ENCODE peak calls at places on chromosomes 1 and 21, in five cellular contexts. Z, X, Q, L and S are unnamed samples.

GRCh38 chr1:97820470-97821188 is 100.2 kb downstream of the DPYD start:
- DNase-seq in Z (peak), X (peak), Q (no peak), L (peak), S (peak)

GRCh38 chr1:67832737-67833594 is at the start of gene GNG12:
- DNase-seq in Z (peak), X (peak), Q (peak), L (no peak), S (peak)

GRCh38 chr1:223700388-223700918 is 11.9 kb upstream of the CAPN2 start:
- DNase-seq in Z (no peak), X (peak), Q (no peak), L (no peak), S (no peak)

GRCh38 chr1:156106624-156107488 is 7.7 kb upstream of the LMNA start:
- DNase-seq in Z (no peak), X (peak), Q (peak), L (no peak), S (no peak)

GRCh38 chr21:39313042-39313456 is 383 bp downstream of the BRWD1 start:
- DNase-seq in Z (no peak), X (no peak), Q (peak), L (no peak), S (peak)

GRCh38 chr1:189616893-189617292 is 860.8 kb downstream of the BRINP3 start:
- DNase-seq in Z (peak), X (peak), Q (no peak), L (no peak), S (peak)

GRCh38 chr1:4511374-4511773 is 143.0 kb upstream of the AJAP1 start:
- DNase-seq in Z (no peak), X (no peak), Q (no peak), L (no peak), S (no peak)

GRCh38 chr1:23585321-23586022 is 26.2 kb upstream of the ID3 start:
- DNase-seq in Z (peak), X (peak), Q (no peak), L (peak), S (peak)

GRCh38 chr1:82567308-82567707 is 766.6 kb downstream of the ADGRL2 start:
- DNase-seq in Z (peak), X (no peak), Q (no peak), L (no peak), S (no peak)

GRCh38 chr1:100861379-100861778 is 33.3 kb downstream of the EXTL2 start:
- DNase-seq in Z (no peak), X (peak), Q (no peak), L (no peak), S (no peak)

GRCh38 chr1:55860816-55861519 is 645.8 kb upstream of the USP24 start:
- DNase-seq in Z (no peak), X (peak), Q (no peak), L (no peak), S (no peak)

GRCh38 chr1:218347316-218347712 is 2.2 kb downstream of the TGFB2 start:
- DNase-seq in Z (peak), X (peak), Q (no peak), L (no peak), S (no peak)

GRCh38 chr1:29860681-29861080 is 624.4 kb downstream of the PTPRU start:
- DNase-seq in Z (no peak), X (no peak), Q (no peak), L (no peak), S (no peak)

GRCh38 chr1:116261227-116261626 is 111.8 kb upstream of the ATP1A1 start:
- DNase-seq in Z (no peak), X (no peak), Q (no peak), L (no peak), S (no peak)

GRCh38 chr1:208421511-208421910 is 177.3 kb upstream of the PLXNA2 start:
- DNase-seq in Z (no peak), X (no peak), Q (no peak), L (no peak), S (no peak)

GRCh38 chr1:85957760-85958159 is 198.8 kb downstream of the COL24A1 start:
- DNase-seq in Z (no peak), X (no peak), Q (no peak), L (no peak), S (no peak)

GRCh38 chr1:50418600-50419109 is 4.6 kb downstream of the DMRTA2 start:
- DNase-seq in Z (no peak), X (no peak), Q (no peak), L (no peak), S (no peak)

GRCh38 chr1:101235696-101236545 is 898 bp upstream of the S1PR1 start:
- DNase-seq in Z (peak), X (peak), Q (peak), L (no peak), S (no peak)

GRCh38 chr1:77938656-77939055 is 40.2 kb downstream of the FUBP1 start:
- DNase-seq in Z (no peak), X (no peak), Q (no peak), L (no peak), S (no peak)

GRCh38 chr1:56453016-56453721 is 126.2 kb downstream of the PLPP3 start:
- DNase-seq in Z (no peak), X (no peak), Q (no peak), L (no peak), S (no peak)

GRCh38 chr1:113684153-113684541 is 75.1 kb downstream of the PHTF1 start:
- DNase-seq in Z (no peak), X (peak), Q (peak), L (peak), S (no peak)

GRCh38 chr21:42233067-42233981 is 14.4 kb downstream of the ABCG1 start:
- DNase-seq in Z (no peak), X (peak), Q (peak), L (no peak), S (peak)

GRCh38 chr1:26584022-26584485 is 54.5 kb downstream of the RPS6KA1 start:
- DNase-seq in Z (no peak), X (no peak), Q (no peak), L (no peak), S (no peak)

GRCh38 chr1:41530411-41530810 is 45.9 kb upstream of the EDN2 start:
- DNase-seq in Z (no peak), X (no peak), Q (no peak), L (no peak), S (no peak)

GRCh38 chr21:40270134-40270533 is 402.9 kb downstream of the PCP4 start:
- DNase-seq in Z (no peak), X (no peak), Q (no peak), L (no peak), S (no peak)

GRCh38 chr1:55503663-55504305 is 288.6 kb upstream of the USP24 start:
- DNase-seq in Z (peak), X (peak), Q (no peak), L (peak), S (no peak)

GRCh38 chr1:7450772-7451171 is 320.3 kb upstream of the VAMP3 start:
- DNase-seq in Z (no peak), X (no peak), Q (no peak), L (no peak), S (no peak)

GRCh38 chr1:60679976-60680375 is 402.4 kb upstream of the NFIA start:
- DNase-seq in Z (no peak), X (no peak), Q (no peak), L (no peak), S (no peak)

GRCh38 chr21:45283019-45283610 is 4.6 kb downstream of the POFUT2 start:
- DNase-seq in Z (no peak), X (no peak), Q (no peak), L (no peak), S (no peak)

GRCh38 chr1:225460021-225460736 is 32.3 kb upstream of the LBR start:
- DNase-seq in Z (no peak), X (no peak), Q (no peak), L (no peak), S (no peak)

GRCh38 chr1:86776108-86776507 is 71.7 kb downstream of the SH3GLB1 start:
- DNase-seq in Z (no peak), X (no peak), Q (no peak), L (no peak), S (no peak)

GRCh38 chr1:177737456-177737855 is 232.4 kb downstream of the SEC16B start:
- DNase-seq in Z (peak), X (no peak), Q (no peak), L (no peak), S (no peak)

GRCh38 chr1:228096416-228097332 is 6.5 kb downstream of the C1orf35 start:
- DNase-seq in Z (no peak), X (no peak), Q (no peak), L (no peak), S (no peak)

GRCh38 chr1:183892351-183892793 is 87.5 kb downstream of the RGL1 start:
- DNase-seq in Z (no peak), X (peak), Q (no peak), L (no peak), S (no peak)

GRCh38 chr1:174243451-174244000 is 84.2 kb downstream of the RABGAP1L start:
- DNase-seq in Z (peak), X (peak), Q (no peak), L (no peak), S (no peak)

GRCh38 chr1:21937034-21937371 is at the start of gene HSPG2:
- DNase-seq in Z (no peak), X (no peak), Q (no peak), L (no peak), S (no peak)

GRCh38 chr1:1665815-1666251 is 7.0 kb upstream of the CDK11B start:
- DNase-seq in Z (no peak), X (no peak), Q (no peak), L (no peak), S (no peak)

DNA sequence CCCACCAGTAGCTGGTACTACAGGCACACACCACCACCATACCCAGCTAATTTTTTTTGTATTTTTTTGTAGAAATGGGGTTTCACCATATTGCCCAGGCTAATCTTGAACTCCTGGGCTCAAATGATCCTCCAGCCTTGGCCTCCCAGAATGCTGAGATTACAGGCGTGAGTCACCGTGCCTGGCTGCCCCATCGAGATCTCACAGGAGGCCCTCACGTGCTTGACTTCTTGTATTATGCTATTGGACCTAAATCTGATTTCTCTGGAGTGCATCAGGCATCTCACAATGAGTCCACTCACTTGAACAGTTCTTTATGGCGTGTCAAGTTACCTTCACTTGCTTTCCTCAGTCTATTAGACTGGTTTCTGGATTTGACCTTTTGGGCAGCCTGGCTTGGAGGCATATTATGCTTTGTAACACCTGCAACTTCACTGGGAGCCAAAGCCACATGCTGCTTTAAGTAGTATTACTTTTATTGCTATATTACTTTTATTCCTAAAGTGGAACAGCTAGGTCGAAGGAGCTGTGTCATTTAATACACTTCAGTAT is 9.4 kb upstream of the RSRP1 start:
- DNase-seq in Z (no peak), X (no peak), Q (no peak), L (no peak), S (no peak)
- H3K4me3 ChIP-seq in Z (no peak), X (no peak), Q (no peak), L (no peak), S (no peak)

GRCh38 chr1:93716974-93717373 is 35.3 kb upstream of the BCAR3 start:
- DNase-seq in Z (no peak), X (peak), Q (no peak), L (no peak), S (peak)
- H3K27ac ChIP-seq in Z (no peak), X (no peak), Q (no peak), L (no peak), S (no peak)

DNA sequence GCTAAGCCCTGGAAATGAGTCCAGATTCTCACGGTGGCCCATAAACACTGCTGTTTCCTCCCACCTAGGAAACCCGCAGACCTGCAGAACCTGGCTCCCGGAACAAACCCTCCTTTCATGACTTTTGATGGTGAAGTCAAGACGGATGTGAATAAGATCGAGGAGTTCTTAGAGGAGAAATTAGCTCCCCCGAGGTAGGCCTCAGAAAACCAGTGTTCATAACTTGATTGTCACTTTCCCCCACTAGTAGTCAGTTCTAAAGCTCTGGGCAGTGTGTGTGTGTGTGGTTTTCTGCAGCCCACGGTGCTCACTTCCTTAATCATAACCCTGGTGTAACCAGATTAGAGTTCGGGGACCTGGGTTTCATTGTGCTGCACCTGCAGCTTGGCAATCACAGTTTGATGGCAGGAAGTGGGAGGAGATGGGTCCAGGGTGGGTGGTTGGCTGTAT is 39.1 kb downstream of the CLIC6 start:
- DNase-seq in Z (no peak), X (no peak), Q (no peak), L (no peak), S (no peak)
- H3K4me3 ChIP-seq in Z (no peak), X (no peak), Q (no peak), L (no peak), S (no peak)

GRCh38 chr21:33967086-33967571 is 51.5 kb upstream of the ATP5PO start:
- DNase-seq in Z (peak), X (no peak), Q (no peak), L (no peak), S (no peak)
- H3K27ac ChIP-seq in Z (no peak), X (no peak), Q (no peak), L (no peak), S (no peak)

DNA sequence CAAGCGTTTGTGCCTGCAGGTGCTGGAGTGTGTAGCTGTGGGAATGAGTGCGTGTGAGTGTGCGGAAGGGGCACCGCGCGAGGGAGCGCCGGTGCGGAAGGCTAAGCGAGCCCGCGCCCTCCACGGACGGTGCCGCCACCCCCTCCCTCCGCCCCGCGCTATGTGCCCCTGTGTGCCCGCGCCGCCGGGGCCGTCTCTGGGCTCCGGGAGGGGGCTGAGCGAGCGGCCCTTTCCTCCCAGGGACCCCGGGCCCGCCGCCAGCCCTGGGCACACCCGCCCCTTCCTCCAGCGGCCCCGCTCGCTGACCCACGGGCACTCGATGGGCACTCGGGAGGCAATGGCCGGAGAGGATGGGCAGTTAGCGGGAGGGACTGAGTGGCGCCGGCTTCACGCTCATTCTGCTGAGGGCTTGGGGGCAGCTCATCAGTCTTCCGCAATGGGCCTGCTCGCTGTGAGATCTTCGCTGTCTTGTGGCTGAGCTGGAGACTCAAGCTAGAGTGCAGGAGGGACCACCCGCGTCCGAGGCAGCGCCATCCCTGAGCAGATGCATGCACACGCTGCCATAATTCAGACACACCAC is 8.6 kb upstream of the ADGRB2 start:
- DNase-seq in Z (no peak), X (no peak), Q (no peak), L (no peak), S (no peak)
- H3K4me3 ChIP-seq in Z (peak), X (no peak), Q (peak), L (peak), S (no peak)